ENCODE peak calls at places on chromosomes 4 and X, in four cellular contexts. O is A172; R is left kidney; G is stimulated activated CD4-positive, alpha-beta T cell treated with anti-CD3 and anti-CD28 coated beads, TNF-alpha, amount 100 ng/mL, for 24 hours. T is an unnamed sample.

GRCh38 chr4:38803833-38804653 is 548 bp downstream of the TLR1 start:
- DNase-seq in O (no peak), R (no peak), G (peak), T (no peak)

GRCh38 chrX:151818828-151819227 is 84.3 kb downstream of the CNGA2 start:
- DNase-seq in O (no peak), R (no peak), G (no peak), T (no peak)

GRCh38 chrX:3143043-3143799 is 102.0 kb downstream of the ARSF start:
- DNase-seq in O (peak), R (no peak), G (peak), T (no peak)

GRCh38 chrX:104172788-104173187 is 6.5 kb downstream of the FAM199X start:
- DNase-seq in O (no peak), R (no peak), G (no peak), T (no peak)

GRCh38 chrX:115413246-115413878 is 123.8 kb downstream of the LUZP4 start:
- DNase-seq in O (no peak), R (no peak), G (no peak), T (no peak)

GRCh38 chr4:165926307-165926706 is 53.3 kb downstream of the TLL1 start:
- DNase-seq in O (no peak), R (no peak), G (no peak), T (no peak)

GRCh38 chrX:20139966-20140365 is 1.7 kb downstream of the EIF1AX start:
- DNase-seq in O (peak), R (no peak), G (no peak), T (no peak)

GRCh38 chr4:175469519-175469918 is 342.5 kb downstream of the GPM6A start:
- DNase-seq in O (peak), R (no peak), G (no peak), T (no peak)

GRCh38 chrX:34560180-34560579 is 96.9 kb downstream of the TMEM47 start:
- DNase-seq in O (no peak), R (no peak), G (no peak), T (no peak)

GRCh38 chrX:45771114-45771513 is 570.4 kb upstream of the DIPK2B start:
- DNase-seq in O (peak), R (no peak), G (no peak), T (no peak)

GRCh38 chr4:41214158-41215146 is at the start of gene APBB2:
- DNase-seq in O (peak), R (peak), G (no peak), T (no peak)